ENCODE peak calls at places on chromosomes 3 and 15, in seven cellular contexts. W, Q, O, H, Y, S and K are unnamed samples.

GRCh38 chr3:25182794-25183193 is 245.3 kb upstream of the RARB start:
- DNase-seq in W (no peak), Q (no peak), O (no peak), H (no peak), Y (no peak), S (peak), K (no peak)

GRCh38 chr15:68416158-68416535 is 15.8 kb downstream of the ITGA11 start:
- DNase-seq in W (no peak), Q (no peak), O (no peak), H (no peak), Y (no peak), S (no peak), K (no peak)

GRCh38 chr3:45647148-45647619 is 42.0 kb upstream of the SACM1L start:
- DNase-seq in W (no peak), Q (no peak), O (no peak), H (no peak), Y (no peak), S (peak), K (no peak)

GRCh38 chr3:127662051-127662469 is 10.7 kb upstream of the ABTB1 start:
- DNase-seq in W (no peak), Q (no peak), O (no peak), H (no peak), Y (no peak), S (no peak), K (no peak)

GRCh38 chr3:52380023-52380422 is 63.9 kb downstream of the DNAH1 start:
- DNase-seq in W (no peak), Q (no peak), O (peak), H (no peak), Y (no peak), S (no peak), K (no peak)

GRCh38 chr15:27587810-27588209 is 511.3 kb downstream of the OCA2 start:
- DNase-seq in W (peak), Q (no peak), O (no peak), H (peak), Y (peak), S (peak), K (peak)

GRCh38 chr15:73270366-73271097 is 98.2 kb downstream of the HCN4 start:
- DNase-seq in W (no peak), Q (no peak), O (no peak), H (no peak), Y (no peak), S (peak), K (no peak)

GRCh38 chr3:14235896-14236295 is 57.3 kb downstream of the LSM3 start:
- DNase-seq in W (no peak), Q (no peak), O (no peak), H (no peak), Y (no peak), S (no peak), K (no peak)

GRCh38 chr3:144866504-144866903 is 894.9 kb downstream of the DIPK2A start:
- DNase-seq in W (no peak), Q (no peak), O (no peak), H (no peak), Y (no peak), S (peak), K (no peak)

GRCh38 chr3:85740561-85740960 is 781.8 kb downstream of the CADM2 start:
- DNase-seq in W (no peak), Q (no peak), O (no peak), H (no peak), Y (no peak), S (no peak), K (no peak)

GRCh38 chr3:114272271-114272670 is 21.6 kb upstream of the TIGIT start:
- DNase-seq in W (no peak), Q (no peak), O (no peak), H (no peak), Y (no peak), S (peak), K (no peak)

GRCh38 chr3:189513281-189514151 is 117.7 kb upstream of the TP63 start:
- DNase-seq in W (no peak), Q (no peak), O (no peak), H (no peak), Y (no peak), S (no peak), K (no peak)

GRCh38 chr3:126731044-126731443 is 27.0 kb downstream of the CHCHD6 start:
- DNase-seq in W (no peak), Q (no peak), O (no peak), H (no peak), Y (no peak), S (no peak), K (no peak)

GRCh38 chr15:70242962-70243685 is 145.4 kb upstream of the TLE3 start:
- DNase-seq in W (no peak), Q (no peak), O (no peak), H (no peak), Y (no peak), S (no peak), K (no peak)

GRCh38 chr3:69231929-69232437 is 109.6 kb upstream of the LMOD3 start:
- DNase-seq in W (no peak), Q (no peak), O (no peak), H (peak), Y (no peak), S (peak), K (no peak)

GRCh38 chr3:7745711-7746110 is 755.9 kb upstream of the LMCD1 start:
- DNase-seq in W (no peak), Q (no peak), O (no peak), H (no peak), Y (no peak), S (no peak), K (no peak)

GRCh38 chr3:133494469-133494868 is 79.0 kb upstream of the CDV3 start:
- DNase-seq in W (peak), Q (no peak), O (no peak), H (peak), Y (peak), S (peak), K (no peak)

GRCh38 chr3:179653777-179654117 is 907 bp downstream of the USP13 start:
- DNase-seq in W (peak), Q (no peak), O (no peak), H (no peak), Y (no peak), S (no peak), K (no peak)

GRCh38 chr3:74122281-74122680 is 492.2 kb downstream of the CNTN3 start:
- DNase-seq in W (no peak), Q (no peak), O (no peak), H (no peak), Y (no peak), S (peak), K (no peak)

GRCh38 chr15:71752604-71753289 is 57.6 kb upstream of the NR2E3 start:
- DNase-seq in W (peak), Q (no peak), O (peak), H (peak), Y (peak), S (peak), K (peak)

GRCh38 chr3:7520593-7520992 is 659.7 kb downstream of the GRM7 start:
- DNase-seq in W (no peak), Q (no peak), O (no peak), H (no peak), Y (no peak), S (no peak), K (no peak)

GRCh38 chr3:30355622-30356021 is 250.8 kb upstream of the TGFBR2 start:
- DNase-seq in W (no peak), Q (no peak), O (no peak), H (no peak), Y (no peak), S (peak), K (no peak)

GRCh38 chr3:147157629-147158028 is 248.7 kb downstream of the ZIC4 start:
- DNase-seq in W (no peak), Q (no peak), O (no peak), H (no peak), Y (no peak), S (peak), K (no peak)

GRCh38 chr3:195522254-195523023 is 20.7 kb downstream of the PPP1R2 start:
- DNase-seq in W (no peak), Q (no peak), O (peak), H (no peak), Y (peak), S (peak), K (no peak)

GRCh38 chr3:53694648-53695356 is 151.4 kb downstream of the CHDH start:
- DNase-seq in W (no peak), Q (no peak), O (no peak), H (no peak), Y (no peak), S (no peak), K (no peak)

GRCh38 chr3:110664148-110664547 is 407.5 kb upstream of the NECTIN3 start:
- DNase-seq in W (no peak), Q (no peak), O (no peak), H (no peak), Y (no peak), S (peak), K (no peak)

GRCh38 chr15:28114114-28114455 is 15.0 kb upstream of the OCA2 start:
- DNase-seq in W (no peak), Q (no peak), O (no peak), H (no peak), Y (no peak), S (no peak), K (no peak)